ENCODE peak calls at places on chromosomes 1 and 21, in ten cellular contexts. One of them, this sample, is unnamed.

GRCh38 chr1:3775498-3776230 is 3.1 kb downstream of the SMIM1 start:
- DNase-seq in cardiac fibroblast: peak; percentile 51
- DNase-seq in kidney tubule cell: peak; percentile 75
- DNase-seq in lower lobe of right lung: peak; percentile 77
- DNase-seq in GM19239: peak; percentile 71
- DNase-seq in activated CD8-positive, alpha-beta T cell treated with anti-CD3 and anti-CD28 coated beads, Interleukin-2, amount 10 ng/mL, durations not matched to agents 7 days and 5 days: peak; percentile 62
- DNase-seq in effector CD4-positive, alpha-beta T cell: peak; percentile 24
- DNase-seq in T follicular helper cell: peak; percentile 31
- DNase-seq in AG08396: peak; percentile 88
- DNase-seq in Calu3: peak; percentile 38
- DNase-seq in this sample: peak; percentile 82

GRCh38 chr21:21897275-21897883 is 899.2 kb downstream of the NCAM2 start:
- DNase-seq in cardiac fibroblast: peak; percentile 3
- DNase-seq in kidney tubule cell: no peak
- DNase-seq in lower lobe of right lung: no peak
- DNase-seq in GM19239: no peak
- DNase-seq in activated CD8-positive, alpha-beta T cell treated with anti-CD3 and anti-CD28 coated beads, Interleukin-2, amount 10 ng/mL, durations not matched to agents 7 days and 5 days: no peak
- DNase-seq in effector CD4-positive, alpha-beta T cell: no peak
- DNase-seq in T follicular helper cell: no peak
- DNase-seq in AG08396: no peak
- DNase-seq in Calu3: no peak
- DNase-seq in this sample: no peak

GRCh38 chr1:18037651-18038050 is 69.9 kb upstream of the IGSF21 start:
- DNase-seq in cardiac fibroblast: no peak
- DNase-seq in kidney tubule cell: no peak
- DNase-seq in lower lobe of right lung: no peak
- DNase-seq in GM19239: no peak
- DNase-seq in activated CD8-positive, alpha-beta T cell treated with anti-CD3 and anti-CD28 coated beads, Interleukin-2, amount 10 ng/mL, durations not matched to agents 7 days and 5 days: no peak
- DNase-seq in effector CD4-positive, alpha-beta T cell: no peak
- DNase-seq in T follicular helper cell: no peak
- DNase-seq in AG08396: no peak
- DNase-seq in Calu3: no peak
- DNase-seq in this sample: no peak

GRCh38 chr1:59360729-59361128 is 63.8 kb downstream of the FGGY start:
- DNase-seq in cardiac fibroblast: no peak
- DNase-seq in kidney tubule cell: no peak
- DNase-seq in lower lobe of right lung: no peak
- DNase-seq in GM19239: no peak
- DNase-seq in activated CD8-positive, alpha-beta T cell treated with anti-CD3 and anti-CD28 coated beads, Interleukin-2, amount 10 ng/mL, durations not matched to agents 7 days and 5 days: no peak
- DNase-seq in effector CD4-positive, alpha-beta T cell: no peak
- DNase-seq in T follicular helper cell: no peak
- DNase-seq in AG08396: no peak
- DNase-seq in Calu3: no peak
- DNase-seq in this sample: no peak

GRCh38 chr21:34952701-34953100 is 96.4 kb downstream of the RUNX1 start:
- DNase-seq in cardiac fibroblast: no peak
- DNase-seq in kidney tubule cell: peak; percentile 86
- DNase-seq in lower lobe of right lung: no peak
- DNase-seq in GM19239: no peak
- DNase-seq in activated CD8-positive, alpha-beta T cell treated with anti-CD3 and anti-CD28 coated beads, Interleukin-2, amount 10 ng/mL, durations not matched to agents 7 days and 5 days: no peak
- DNase-seq in effector CD4-positive, alpha-beta T cell: no peak
- DNase-seq in T follicular helper cell: no peak
- DNase-seq in AG08396: no peak
- DNase-seq in Calu3: peak; percentile 19
- DNase-seq in this sample: peak; percentile 12

GRCh38 chr1:172040466-172040865 is 199.2 kb downstream of the DNM3 start:
- DNase-seq in cardiac fibroblast: peak; percentile 67
- DNase-seq in kidney tubule cell: peak; percentile 73
- DNase-seq in lower lobe of right lung: no peak
- DNase-seq in GM19239: no peak
- DNase-seq in activated CD8-positive, alpha-beta T cell treated with anti-CD3 and anti-CD28 coated beads, Interleukin-2, amount 10 ng/mL, durations not matched to agents 7 days and 5 days: no peak
- DNase-seq in effector CD4-positive, alpha-beta T cell: no peak
- DNase-seq in T follicular helper cell: no peak
- DNase-seq in AG08396: peak; percentile 13
- DNase-seq in Calu3: peak; percentile 11
- DNase-seq in this sample: no peak

GRCh38 chr1:16324456-16324890 is 27.8 kb downstream of the FBXO42 start:
- DNase-seq in cardiac fibroblast: peak; percentile 77
- DNase-seq in kidney tubule cell: peak; percentile 59
- DNase-seq in lower lobe of right lung: no peak
- DNase-seq in GM19239: no peak
- DNase-seq in activated CD8-positive, alpha-beta T cell treated with anti-CD3 and anti-CD28 coated beads, Interleukin-2, amount 10 ng/mL, durations not matched to agents 7 days and 5 days: no peak
- DNase-seq in effector CD4-positive, alpha-beta T cell: no peak
- DNase-seq in T follicular helper cell: no peak
- DNase-seq in AG08396: peak; percentile 51
- DNase-seq in Calu3: peak; percentile 6
- DNase-seq in this sample: no peak

GRCh38 chr1:32242341-32242851 is 4.6 kb upstream of the FAM167B start:
- DNase-seq in cardiac fibroblast: peak; percentile 32
- DNase-seq in kidney tubule cell: no peak
- DNase-seq in lower lobe of right lung: no peak
- DNase-seq in GM19239: no peak
- DNase-seq in activated CD8-positive, alpha-beta T cell treated with anti-CD3 and anti-CD28 coated beads, Interleukin-2, amount 10 ng/mL, durations not matched to agents 7 days and 5 days: no peak
- DNase-seq in effector CD4-positive, alpha-beta T cell: no peak
- DNase-seq in T follicular helper cell: no peak
- DNase-seq in AG08396: peak; percentile 15
- DNase-seq in Calu3: no peak
- DNase-seq in this sample: peak; percentile 46

GRCh38 chr1:197199923-197200467 is 53.5 kb upstream of the ASPM start:
- DNase-seq in cardiac fibroblast: peak; percentile 38
- DNase-seq in kidney tubule cell: peak; percentile 29
- DNase-seq in lower lobe of right lung: no peak
- DNase-seq in GM19239: no peak
- DNase-seq in activated CD8-positive, alpha-beta T cell treated with anti-CD3 and anti-CD28 coated beads, Interleukin-2, amount 10 ng/mL, durations not matched to agents 7 days and 5 days: no peak
- DNase-seq in effector CD4-positive, alpha-beta T cell: no peak
- DNase-seq in T follicular helper cell: no peak
- DNase-seq in AG08396: no peak
- DNase-seq in Calu3: no peak
- DNase-seq in this sample: no peak

GRCh38 chr1:108590947-108591346 is 31.0 kb downstream of the EEIG2 start:
- DNase-seq in cardiac fibroblast: peak; percentile 98
- DNase-seq in kidney tubule cell: peak; percentile 77
- DNase-seq in lower lobe of right lung: no peak
- DNase-seq in GM19239: no peak
- DNase-seq in activated CD8-positive, alpha-beta T cell treated with anti-CD3 and anti-CD28 coated beads, Interleukin-2, amount 10 ng/mL, durations not matched to agents 7 days and 5 days: no peak
- DNase-seq in effector CD4-positive, alpha-beta T cell: no peak
- DNase-seq in T follicular helper cell: no peak
- DNase-seq in AG08396: peak; percentile 63
- DNase-seq in Calu3: no peak
- DNase-seq in this sample: peak; percentile 30

GRCh38 chr21:45253180-45253579 is 34.5 kb downstream of the POFUT2 start:
- DNase-seq in cardiac fibroblast: peak; percentile 26
- DNase-seq in kidney tubule cell: peak; percentile 11
- DNase-seq in lower lobe of right lung: no peak
- DNase-seq in GM19239: no peak
- DNase-seq in activated CD8-positive, alpha-beta T cell treated with anti-CD3 and anti-CD28 coated beads, Interleukin-2, amount 10 ng/mL, durations not matched to agents 7 days and 5 days: no peak
- DNase-seq in effector CD4-positive, alpha-beta T cell: no peak
- DNase-seq in T follicular helper cell: no peak
- DNase-seq in AG08396: no peak
- DNase-seq in Calu3: no peak
- DNase-seq in this sample: no peak

This sample was measured in GM23338.